ENCODE peak calls at places on chromosome X, in ten cellular contexts. X is CD8-positive, alpha-beta memory T cell; I is A673; M is RCC 7860; H is ELR; N is stimulated activated CD8-positive, alpha-beta memory T cell treated with anti-CD3 and anti-CD28 coated beads, Interleukin-15, amount 100 ng/mL, for 48 hours; T is left colon; R is endothelial cell; C is GM23338; G is WTC11. Y is an unnamed sample.

GRCh38 chrX:119492463-119492862 is 24.2 kb downstream of the SLC25A5 start:
- DNase-seq in X (no peak), I (no peak), M (no peak), H (no peak), N (no peak), T (no peak), R (no peak), C (no peak), G (no peak), Y (no peak)

GRCh38 chrX:115906276-115906675 is 264.3 kb upstream of the AGTR2 start:
- DNase-seq in X (no peak), I (no peak), M (no peak), H (no peak), N (no peak), T (no peak), R (no peak), C (no peak), G (no peak), Y (no peak)

GRCh38 chrX:13750204-13750603 is 15.7 kb downstream of the OFD1 start:
- DNase-seq in X (peak; percentile 28), I (peak; percentile 39), M (peak; percentile 49), H (peak; percentile 65), N (no peak), T (no peak), R (no peak), C (peak; percentile 60), G (no peak), Y (peak; percentile 36)

GRCh38 chrX:129759576-129760061 is 20.1 kb upstream of the SASH3 start:
- DNase-seq in X (peak; percentile 66), I (no peak), M (peak; percentile 50), H (peak; percentile 82), N (no peak), T (no peak), R (no peak), C (peak; percentile 2), G (no peak), Y (no peak)

GRCh38 chrX:12344954-12345353 is 206.7 kb downstream of the FRMPD4 start:
- DNase-seq in X (no peak), I (no peak), M (no peak), H (no peak), N (no peak), T (no peak), R (no peak), C (no peak), G (no peak), Y (no peak)

GRCh38 chrX:149302705-149303104 is 202.4 kb downstream of the IDS start:
- DNase-seq in X (no peak), I (no peak), M (no peak), H (no peak), N (no peak), T (no peak), R (no peak), C (no peak), G (no peak), Y (no peak)

GRCh38 chrX:29530520-29530919 is 684.8 kb upstream of the MAGEB2 start:
- DNase-seq in X (no peak), I (no peak), M (no peak), H (no peak), N (no peak), T (no peak), R (no peak), C (no peak), G (no peak), Y (no peak)

GRCh38 chrX:96432647-96433046 is 252.0 kb upstream of the DIAPH2 start:
- DNase-seq in X (no peak), I (no peak), M (no peak), H (no peak), N (no peak), T (no peak), R (no peak), C (no peak), G (no peak), Y (no peak)

GRCh38 chrX:99494668-99495067 is 915.4 kb downstream of the PCDH19 start:
- DNase-seq in X (no peak), I (no peak), M (no peak), H (no peak), N (no peak), T (no peak), R (no peak), C (no peak), G (no peak), Y (no peak)

GRCh38 chrX:32530802-32531403 is 680.4 kb downstream of the DMD start:
- DNase-seq in X (no peak), I (peak; percentile 67), M (peak; percentile 19), H (peak; percentile 35), N (no peak), T (no peak), R (peak; percentile 5), C (peak; percentile 61), G (no peak), Y (peak; percentile 51)

GRCh38 chrX:24435038-24435437 is 30.0 kb upstream of the PDK3 start:
- DNase-seq in X (no peak), I (no peak), M (no peak), H (no peak), N (no peak), T (no peak), R (no peak), C (peak; percentile 11), G (no peak), Y (no peak)

GRCh38 chrX:107563851-107564250 is 64.5 kb upstream of the PRPS1 start:
- DNase-seq in X (no peak), I (no peak), M (no peak), H (no peak), N (no peak), T (no peak), R (no peak), C (peak; percentile 26), G (peak; percentile 21), Y (no peak)

GRCh38 chrX:51641421-51642021 is 22.8 kb upstream of the CENPVL3 start:
- DNase-seq in X (peak; percentile 3), I (peak; percentile 81), M (no peak), H (peak; percentile 49), N (no peak), T (no peak), R (peak; percentile 26), C (peak; percentile 82), G (peak; percentile 12), Y (peak; percentile 62)

GRCh38 chrX:12814434-12814833 is 23.2 kb downstream of the PRPS2 start:
- DNase-seq in X (peak; percentile 18), I (peak; percentile 52), M (no peak), H (peak; percentile 54), N (peak; percentile 6), T (no peak), R (peak; percentile 45), C (peak; percentile 62), G (peak; percentile 28), Y (peak; percentile 63)

GRCh38 chrX:19659929-19660328 is 144.6 kb upstream of the MAP3K15 start:
- DNase-seq in X (no peak), I (peak; percentile 27), M (no peak), H (peak; percentile 45), N (no peak), T (no peak), R (no peak), C (no peak), G (no peak), Y (no peak)

GRCh38 chrX:123860983-123861382 is 1.1 kb downstream of the XIAP start:
- DNase-seq in X (peak; percentile 13), I (peak; percentile 40), M (no peak), H (peak; percentile 40), N (no peak), T (no peak), R (no peak), C (no peak), G (no peak), Y (no peak)

GRCh38 chrX:48918644-48919340 is at the start of gene PIM2:
- DNase-seq in X (peak; percentile 93), I (peak; percentile 95), M (peak; percentile 85), H (peak; percentile 93), N (peak; percentile 83), T (peak; percentile 94), R (peak; percentile 72), C (peak; percentile 96), G (peak; percentile 90), Y (peak; percentile 95)

GRCh38 chrX:152927858-152928760 is 30.2 kb downstream of the ZNF185 start:
- DNase-seq in X (no peak), I (no peak), M (no peak), H (no peak), N (no peak), T (no peak), R (no peak), C (no peak), G (no peak), Y (no peak)

GRCh38 chrX:29376584-29376983 is 789.3 kb downstream of the IL1RAPL1 start:
- DNase-seq in X (no peak), I (no peak), M (no peak), H (no peak), N (no peak), T (no peak), R (no peak), C (no peak), G (no peak), Y (no peak)

GRCh38 chrX:11193035-11193469 is 81.9 kb downstream of the HCCS start:
- DNase-seq in X (no peak), I (peak; percentile 21), M (no peak), H (peak; percentile 37), N (no peak), T (no peak), R (no peak), C (no peak), G (no peak), Y (no peak)

GRCh38 chrX:121592884-121593283 is 545.5 kb downstream of the GLUD2 start:
- DNase-seq in X (no peak), I (no peak), M (no peak), H (no peak), N (no peak), T (no peak), R (no peak), C (no peak), G (no peak), Y (no peak)

GRCh38 chrX:38368774-38369173 is 16.4 kb downstream of the OTC start:
- DNase-seq in X (no peak), I (no peak), M (no peak), H (no peak), N (no peak), T (no peak), R (no peak), C (no peak), G (no peak), Y (no peak)

GRCh38 chrX:16435399-16435986 is 214.5 kb upstream of the S100G start:
- DNase-seq in X (no peak), I (no peak), M (no peak), H (no peak), N (no peak), T (no peak), R (no peak), C (no peak), G (no peak), Y (no peak)

GRCh38 chrX:2401201-2401589 is 99.6 kb downstream of the DHRSX start:
- DNase-seq in X (no peak), I (no peak), M (peak; percentile 31), H (peak; percentile 37), N (no peak), T (no peak), R (no peak), C (no peak), G (no peak), Y (no peak)

GRCh38 chrX:135543924-135544323 is 23.5 kb downstream of the INTS6L start:
- DNase-seq in X (peak; percentile 30), I (no peak), M (no peak), H (peak; percentile 3), N (peak; percentile 9), T (no peak), R (peak; percentile 4), C (peak; percentile 73), G (peak; percentile 40), Y (peak; percentile 65)

GRCh38 chrX:56803849-56804681 is 75.0 kb downstream of the NBDY start:
- DNase-seq in X (no peak), I (no peak), M (no peak), H (no peak), N (no peak), T (no peak), R (no peak), C (no peak), G (no peak), Y (no peak)

GRCh38 chrX:39518451-39519212 is 579.1 kb downstream of the BCOR start:
- DNase-seq in X (no peak), I (no peak), M (no peak), H (no peak), N (no peak), T (no peak), R (no peak), C (no peak), G (no peak), Y (no peak)

GRCh38 chrX:74291577-74291963 is 12.4 kb upstream of the ZCCHC13 start:
- DNase-seq in X (no peak), I (no peak), M (no peak), H (no peak), N (no peak), T (no peak), R (no peak), C (no peak), G (no peak), Y (no peak)

Y was measured in HAP-1.